ENCODE peak calls at places on chromosomes 3 and 15, in nine cellular contexts. I is A549, D is heart left ventricle, L is stomach, E is body of pancreas, S is K562, Z is spleen, Q is gastrocnemius medialis, U is Peyer's patch. M is an unnamed sample.
A peak's percentile ranks its signal among the peaks of the same experiment; 100 is the strongest.

GRCh38 chr3:11136116-11136515 is 18.2 kb upstream of the HRH1 start:
- DNase-seq in I (no peak), D (no peak), L (no peak), E (no peak), S (no peak), Z (no peak), Q (no peak), U (no peak), M (no peak)

GRCh38 chr3:45272411-45272810 is 46.3 kb upstream of the TMEM158 start:
- DNase-seq in I (no peak), D (no peak), L (no peak), E (no peak), S (no peak), Z (no peak), Q (no peak), U (no peak), M (no peak)

GRCh38 chr3:61927332-61927731 is 366.0 kb downstream of the PTPRG start:
- DNase-seq in I (no peak), D (peak; percentile 90), L (no peak), E (peak; percentile 49), S (no peak), Z (no peak), Q (peak; percentile 84), U (no peak), M (peak; percentile 41)

GRCh38 chr15:87762110-87762509 is 494.4 kb downstream of the NTRK3 start:
- DNase-seq in I (no peak), D (no peak), L (no peak), E (peak; percentile 42), S (no peak), Z (no peak), Q (no peak), U (no peak), M (peak; percentile 31)

GRCh38 chr15:80288131-80288530 is 36.1 kb upstream of the CTXND1 start:
- DNase-seq in I (no peak), D (peak; percentile 71), L (no peak), E (no peak), S (no peak), Z (no peak), Q (no peak), U (no peak), M (no peak)

GRCh38 chr3:126664591-126665214 is 9.8 kb upstream of the TXNRD3 start:
- DNase-seq in I (no peak), D (no peak), L (no peak), E (no peak), S (no peak), Z (no peak), Q (no peak), U (no peak), M (no peak)

GRCh38 chr3:40417845-40418543 is 31.0 kb downstream of the ENTPD3 start:
- DNase-seq in I (no peak), D (no peak), L (no peak), E (no peak), S (peak; percentile 73), Z (no peak), Q (no peak), U (no peak), M (no peak)

GRCh38 chr15:60970246-60971170 is 258.6 kb downstream of the RORA start:
- DNase-seq in I (no peak), D (no peak), L (no peak), E (no peak), S (no peak), Z (no peak), Q (no peak), U (no peak), M (no peak)

GRCh38 chr3:13890377-13891016 is 10.6 kb upstream of the WNT7A start:
- DNase-seq in I (no peak), D (no peak), L (no peak), E (no peak), S (peak; percentile 58), Z (peak; percentile 91), Q (no peak), U (no peak), M (no peak)

GRCh38 chr3:151879684-151880282 is 6.3 kb downstream of the SUCNR1 start:
- DNase-seq in I (no peak), D (no peak), L (no peak), E (no peak), S (no peak), Z (no peak), Q (no peak), U (no peak), M (no peak)

GRCh38 chr15:56366211-56366610 is 985 bp downstream of the TEX9 start:
- DNase-seq in I (no peak), D (no peak), L (no peak), E (no peak), S (no peak), Z (no peak), Q (no peak), U (no peak), M (no peak)

DNA sequence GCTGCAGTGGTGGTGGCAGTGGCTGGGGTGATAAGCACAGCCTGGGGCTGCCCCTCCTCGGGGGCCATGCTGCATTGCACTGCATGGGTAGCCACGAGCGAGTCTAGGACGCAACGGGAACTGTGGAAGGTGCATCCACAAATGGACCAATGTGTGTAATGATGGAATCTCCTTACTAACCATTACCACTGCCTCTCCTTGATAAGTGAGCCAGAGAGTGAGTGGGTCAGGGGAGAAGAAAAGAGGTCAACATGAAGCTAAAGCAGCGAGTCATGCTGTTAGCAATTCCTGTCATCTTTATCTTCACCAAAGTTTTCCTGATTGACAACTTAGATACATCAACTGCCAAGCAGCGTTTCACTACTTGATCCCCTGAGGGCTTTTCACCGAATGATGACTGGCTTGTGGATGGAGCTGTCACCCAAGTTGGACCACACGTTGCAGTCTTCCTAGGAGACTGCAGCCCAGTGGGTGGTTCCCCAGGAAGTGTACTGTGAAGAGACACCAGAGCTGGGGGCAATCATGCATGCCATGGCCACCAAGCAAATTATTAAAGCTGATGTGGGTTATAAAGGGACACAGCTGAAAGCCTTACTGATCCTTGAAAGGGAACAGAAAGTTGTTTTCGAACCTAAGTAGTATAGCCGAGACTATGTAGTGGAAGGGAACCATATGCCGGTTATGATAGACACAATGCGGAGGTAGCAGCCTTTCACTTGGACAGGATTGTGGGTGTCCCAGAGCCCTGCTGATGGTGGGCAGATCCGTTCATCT is 20.6 kb downstream of the SAMD7 start:
- DNase-seq in I (no peak), D (no peak), L (no peak), E (no peak), S (no peak), Z (peak; percentile 86), Q (no peak), U (no peak), M (no peak)
- TF ChIP-seq POLR2A in I (no peak), D (no peak), L (no peak), E (no peak), S (no peak), Z (no peak), Q (no peak), U (no peak), M (no peak)

DNA sequence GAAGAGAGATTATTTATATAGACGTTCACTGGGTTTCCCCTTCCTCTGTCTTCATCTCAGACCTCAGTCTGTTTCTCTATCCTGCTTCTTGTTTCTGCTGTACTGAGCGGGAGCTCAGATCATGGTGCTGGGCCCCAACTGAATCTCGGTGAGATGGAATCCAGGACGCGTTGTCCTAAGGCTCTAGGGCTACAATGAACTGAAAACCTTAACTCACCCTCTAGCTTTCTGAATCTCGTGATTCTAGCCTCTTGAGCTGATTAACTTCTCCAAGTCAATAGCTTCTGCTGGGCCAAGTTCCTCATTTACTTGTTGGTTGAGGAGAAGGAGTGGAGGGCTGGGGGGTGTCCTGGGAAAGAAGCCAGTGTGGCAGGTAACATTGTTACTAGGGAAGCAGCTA is 32.7 kb upstream of the MAP3K13 start:
- DNase-seq in I (no peak), D (peak; percentile 25), L (no peak), E (peak; percentile 60), S (no peak), Z (no peak), Q (peak; percentile 12), U (peak; percentile 50), M (no peak)
- H3K4me3 ChIP-seq in I (no peak overlapping the region), D (no peak overlapping the region), L (no peak overlapping the region), E (no peak overlapping the region), S (no peak overlapping the region), Z (no peak overlapping the region), Q (no peak overlapping the region), U (no peak overlapping the region), M (no peak overlapping the region)

GRCh38 chr15:92020765-92021164 is 167.3 kb downstream of the SLCO3A1 start:
- DNase-seq in I (no peak), D (no peak), L (no peak), E (no peak), S (no peak), Z (no peak), Q (no peak), U (no peak), M (no peak)
- H3K27ac ChIP-seq in I (no peak overlapping the region), D (no peak overlapping the region), L (no peak overlapping the region), E (no peak overlapping the region), S (no peak overlapping the region), Z (peak overlapping the region; percentile 53), Q (no peak overlapping the region), U (no peak overlapping the region), M (no peak overlapping the region)

DNA sequence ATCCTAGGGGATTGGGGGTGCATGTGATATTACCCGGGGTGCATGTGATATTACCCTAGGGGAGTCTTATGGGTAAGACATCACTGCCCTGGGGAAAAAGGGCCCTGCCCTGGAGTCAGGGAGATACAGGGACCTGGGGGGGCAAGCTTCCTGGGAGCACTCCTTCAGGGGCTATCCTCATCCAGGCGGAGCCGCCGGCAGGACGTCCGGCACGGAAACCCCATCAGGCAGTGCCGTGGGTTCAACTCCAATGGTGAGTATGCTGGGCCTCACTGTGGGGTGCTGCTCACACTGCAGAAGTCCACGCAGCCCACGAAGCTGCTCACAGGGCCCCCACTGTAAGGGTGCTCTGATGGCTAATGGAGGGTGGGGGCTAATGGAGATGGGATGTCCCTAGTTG is 5.3 kb upstream of the GNAT1 start:
- DNase-seq in I (no peak), D (no peak), L (no peak), E (no peak), S (no peak), Z (no peak), Q (no peak), U (no peak), M (no peak)
- TF ChIP-seq POLR2A in I (no peak), D (no peak), L (no peak), E (no peak), S (no peak), Z (no peak), Q (no peak), U (no peak), M (no peak)

GRCh38 chr3:157647820-157648219 is 144.6 kb upstream of the VEPH1 start:
- DNase-seq in I (no peak), D (no peak), L (no peak), E (no peak), S (no peak), Z (no peak), Q (no peak), U (no peak), M (no peak)

GRCh38 chr3:157649511-157649910 is 146.3 kb upstream of the VEPH1 start:
- DNase-seq in I (no peak), D (no peak), L (no peak), E (no peak), S (no peak), Z (no peak), Q (no peak), U (no peak), M (no peak)

GRCh38 chr3:157650191-157650590 is 147.0 kb upstream of the VEPH1 start:
- DNase-seq in I (no peak), D (no peak), L (no peak), E (no peak), S (no peak), Z (no peak), Q (no peak), U (no peak), M (no peak)

GRCh38 chr3:157650699-157651098 is 147.5 kb upstream of the VEPH1 start:
- DNase-seq in I (no peak), D (no peak), L (no peak), E (no peak), S (no peak), Z (no peak), Q (no peak), U (no peak), M (no peak)
- H3K4me3 ChIP-seq in I (no peak overlapping the region), D (no peak overlapping the region), L (no peak overlapping the region), E (no peak overlapping the region), S (no peak overlapping the region), Z (no peak overlapping the region), Q (no peak overlapping the region), U (no peak overlapping the region), M (no peak overlapping the region)

M was measured in adrenal gland.